ENCODE peak calls at places on chromosomes 7 and 10, in eight cellular contexts. Q is iris pigment epithelial cell, I is foreskin fibroblast, H is B cell, G is NCI-H748 treated with DMSO at 0.1 percent for 48 hours, C is right lobe of liver, Z is H54, P is bronchial epithelial cell. B is an unnamed sample.

GRCh38 chr10:30437039-30437781 is 3.2 kb downstream of the MAP3K8 start:
- DNase-seq in H (no peak), P (peak), C (no peak), G (no peak), I (peak), Z (no peak), Q (peak), B (no peak)

GRCh38 chr7:5419523-5420107 is 4.0 kb downstream of the TNRC18 start:
- DNase-seq in P (no peak), C (peak), I (peak), Z (no peak), G (no peak), Q (peak), H (no peak), B (no peak)

GRCh38 chr7:1944619-1945210 is 274.6 kb downstream of the ELFN1 start:
- DNase-seq in Q (no peak), P (no peak), G (no peak), I (no peak), Z (no peak), H (no peak), C (peak), B (no peak)

GRCh38 chr7:47100815-47101435 is 481.0 kb downstream of the TNS3 start:
- DNase-seq in P (peak), Z (peak), C (peak), H (no peak), G (peak), Q (peak), I (peak), B (no peak)

GRCh38 chr7:147981072-147981813 is 609.3 kb upstream of the C7orf33 start:
- DNase-seq in P (no peak), Q (no peak), I (no peak), G (no peak), H (no peak), Z (no peak), C (no peak), B (no peak)

GRCh38 chr10:73810735-73811465 is 498 bp downstream of the NDST2 start:
- DNase-seq in P (peak), Q (no peak), Z (peak), I (peak), G (no peak), H (peak), C (peak), B (no peak)

GRCh38 chr7:92705831-92706230 is 115.6 kb upstream of the FAM133B start:
- DNase-seq in Z (no peak), I (no peak), C (no peak), G (no peak), Q (no peak), P (no peak), H (no peak), B (no peak)

GRCh38 chr7:44273681-44274622 is 51.4 kb downstream of the CAMK2B start:
- DNase-seq in C (no peak), H (no peak), P (no peak), G (no peak), Z (no peak), Q (no peak), I (no peak), B (no peak)

GRCh38 chr10:9670911-9671310 is 1346.8 kb upstream of the CELF2 start:
- DNase-seq in Q (no peak), C (no peak), I (no peak), G (no peak), H (no peak), P (peak), Z (no peak), B (no peak)

GRCh38 chr7:35025391-35025870 is 11.9 kb downstream of the DPY19L1 start:
- DNase-seq in Z (no peak), H (no peak), I (peak), G (no peak), Q (no peak), P (peak), C (no peak), B (no peak)

GRCh38 chr10:61589547-61590243 is 73.0 kb upstream of the CABCOCO1 start:
- DNase-seq in G (no peak), I (peak), Z (no peak), H (no peak), C (no peak), Q (peak), P (peak), B (no peak)

GRCh38 chr10:118045842-118046490 is 775 bp downstream of the RAB11FIP2 start:
- DNase-seq in Q (peak), H (peak), I (peak), C (no peak), P (peak), G (peak), Z (peak), B (peak)

B was measured in NCI-H510A treated with DMSO at 0.1 percent for 48 hours.